ENCODE peak calls at places on chromosome 7, in six cellular contexts. K is lung, X is Peyer's patch, J is GM23248, F is adrenal gland, E is uterus. O is an unnamed sample.

GRCh38 chr7:158428842-158429753 is 158.5 kb downstream of the PTPRN2 start:
- DNase-seq in K (no peak), X (no peak), J (no peak), F (no peak), E (no peak), O (no peak)

GRCh38 chr7:40715053-40715430 is 580.2 kb downstream of the SUGCT start:
- DNase-seq in K (no peak), X (no peak), J (peak; percentile 58), F (no peak), E (no peak), O (no peak)

GRCh38 chr7:150409300-150410030 is 30.3 kb downstream of the ZNF775 start:
- DNase-seq in K (no peak), X (no peak), J (no peak), F (no peak), E (no peak), O (no peak)

GRCh38 chr7:73974948-73975926 is 52.7 kb upstream of the ELN start:
- DNase-seq in K (no peak), X (no peak), J (no peak), F (no peak), E (no peak), O (no peak)

GRCh38 chr7:74059037-74059436 is 24.6 kb upstream of the LIMK1 start:
- DNase-seq in K (no peak), X (no peak), J (no peak), F (no peak), E (no peak), O (no peak)

GRCh38 chr7:127857464-127857841 is 173.8 kb downstream of the LRRC4 start:
- DNase-seq in K (no peak), X (no peak), J (no peak), F (no peak), E (no peak), O (no peak)

GRCh38 chr7:128879939-128880746 is 17.5 kb downstream of the ATP6V1F start:
- DNase-seq in K (peak; percentile 49), X (peak; percentile 81), J (peak; percentile 85), F (peak; percentile 72), E (peak; percentile 53), O (no peak)

GRCh38 chr7:157497744-157498541 is 161.1 kb downstream of the DNAJB6 start:
- DNase-seq in K (no peak), X (no peak), J (no peak), F (no peak), E (no peak), O (no peak)

GRCh38 chr7:77760809-77761453 is 37.3 kb downstream of the TMEM60 start:
- DNase-seq in K (no peak), X (no peak), J (no peak), F (no peak), E (no peak), O (no peak)

GRCh38 chr7:137642467-137642866 is 204.3 kb downstream of the DGKI start:
- DNase-seq in K (no peak), X (no peak), J (peak; percentile 80), F (no peak), E (no peak), O (no peak)

GRCh38 chr7:129671276-129671675 is 59.8 kb downstream of the NRF1 start:
- DNase-seq in K (no peak), X (no peak), J (no peak), F (no peak), E (no peak), O (no peak)

GRCh38 chr7:17769918-17770317 is 170.4 kb downstream of the SNX13 start:
- DNase-seq in K (peak; percentile 53), X (no peak), J (peak; percentile 78), F (peak; percentile 69), E (peak; percentile 38), O (peak; percentile 59)

GRCh38 chr7:114414151-114415053 is at the start of gene FOXP2:
- DNase-seq in K (no peak), X (no peak), J (peak; percentile 30), F (no peak), E (no peak), O (no peak)

GRCh38 chr7:40700653-40701475 is 566.1 kb downstream of the SUGCT start:
- DNase-seq in K (no peak), X (no peak), J (peak; percentile 53), F (no peak), E (no peak), O (peak; percentile 59)

GRCh38 chr7:100510437-100511239 is 26.9 kb downstream of the NYAP1 start:
- DNase-seq in K (no peak), X (no peak), J (no peak), F (no peak), E (no peak), O (no peak)

GRCh38 chr7:74013539-74014272 is 14.3 kb upstream of the ELN start:
- DNase-seq in K (no peak), X (no peak), J (no peak), F (no peak), E (no peak), O (no peak)

GRCh38 chr7:99079104-99079503 is 64.8 kb downstream of the SMURF1 start:
- DNase-seq in K (no peak), X (no peak), J (no peak), F (no peak), E (no peak), O (no peak)

GRCh38 chr7:112603673-112604072 is 122.9 kb downstream of the LSMEM1 start:
- DNase-seq in K (no peak), X (no peak), J (no peak), F (no peak), E (no peak), O (no peak)

GRCh38 chr7:75989726-75990388 is 4.5 kb downstream of the TMEM120A start:
- DNase-seq in K (no peak), X (no peak), J (peak; percentile 28), F (peak; percentile 92), E (peak; percentile 35), O (no peak)

GRCh38 chr7:80133361-80134104 is 1.1 kb upstream of the GNAI1 start:
- DNase-seq in K (no peak), X (no peak), J (peak; percentile 43), F (no peak), E (peak; percentile 27), O (no peak)

GRCh38 chr7:80134105-80134535 is 511 bp upstream of the GNAI1 start:
- DNase-seq in K (no peak), X (no peak), J (no peak), F (no peak), E (no peak), O (no peak)

GRCh38 chr7:80135306-80136104 is 874 bp downstream of the GNAI1 start:
- DNase-seq in K (no peak), X (peak; percentile 50), J (peak; percentile 69), F (peak; percentile 50), E (peak; percentile 20), O (no peak)

GRCh38 chr7:80136276-80137045 is 1.8 kb downstream of the GNAI1 start:
- DNase-seq in K (no peak), X (no peak), J (peak; percentile 87), F (no peak), E (no peak), O (no peak)

GRCh38 chr7:80134536-80135305 is at the start of gene GNAI1:
- DNase-seq in K (peak; percentile 71), X (peak; percentile 73), J (peak; percentile 88), F (peak; percentile 92), E (peak; percentile 81), O (no peak)
- H3K27ac ChIP-seq in K (peak within 1 kb of the TSS; percentile 97), X (peak within 1 kb of the TSS; percentile 68), J (peak within 1 kb of the TSS; percentile 50), F (peak within 1 kb of the TSS; percentile 71), E (peak within 1 kb of the TSS; percentile 92), O (no peak within 1 kb of the TSS)

GRCh38 chr7:57412618-57413017 is 37.4 kb upstream of the ZNF716 start:
- DNase-seq in K (no peak), X (no peak), J (no peak), F (no peak), E (no peak), O (no peak)

GRCh38 chr7:57415326-57415725 is 34.7 kb upstream of the ZNF716 start:
- DNase-seq in K (peak; percentile 14), X (no peak), J (no peak), F (no peak), E (no peak), O (no peak)

GRCh38 chr7:57414852-57415251 is 35.1 kb upstream of the ZNF716 start:
- DNase-seq in K (peak; percentile 7), X (no peak), J (no peak), F (no peak), E (no peak), O (no peak)

GRCh38 chr7:57414415-57414814 is 35.6 kb upstream of the ZNF716 start:
- DNase-seq in K (peak; percentile 22), X (no peak), J (no peak), F (no peak), E (no peak), O (no peak)

GRCh38 chr7:57413529-57414398 is 36.2 kb upstream of the ZNF716 start:
- DNase-seq in K (peak; percentile 16), X (no peak), J (no peak), F (no peak), E (no peak), O (no peak)
- H3K9me3 ChIP-seq in K (no peaks in the 10 kb centered on the region), X (no peaks in the 10 kb centered on the region), J (no peaks in the 10 kb centered on the region), F (no peaks in the 10 kb centered on the region), E (no peaks in the 10 kb centered on the region), O (peaks cover 44% of the 10 kb centered on the region)

GRCh38 chr7:16647435-16647960 is 1.5 kb downstream of the BZW2 start:
- DNase-seq in K (no peak), X (no peak), J (peak; percentile 42), F (no peak), E (no peak), O (no peak)
- H3K27ac ChIP-seq in K (no peak overlapping the region), X (no peak overlapping the region), J (no peak overlapping the region), F (no peak overlapping the region), E (no peak overlapping the region), O (no peak overlapping the region)

GRCh38 chr7:141754939-141755338 is 9.0 kb upstream of the TAS2R3 start:
- DNase-seq in K (no peak), X (no peak), J (peak; percentile 44), F (no peak), E (no peak), O (no peak)
- H3K9me3 ChIP-seq in K (peaks cover 7% of the 10 kb centered on the region), X (no peaks in the 10 kb centered on the region), J (peaks cover 3% of the 10 kb centered on the region), F (no peaks in the 10 kb centered on the region), E (no peaks in the 10 kb centered on the region), O (peaks cover 23% of the 10 kb centered on the region)

O was measured in DND-41.